ENCODE peak calls at places on chromosomes 7 and 10, in seven cellular contexts. T is Peyer's patch, S is osteoblast, Z is PC-3, O is endodermal cell, L is tibial artery, C is esophagus muscularis mucosa. U is an unnamed sample. For H3K27me3, the result is how much of the 10 kb centered on the place peaks cover.

GRCh38 chr10:77756319-77757232 is 119.0 kb upstream of the KCNMA1 start:
- DNase-seq in S (peak), O (peak), Z (peak), T (no peak), L (no peak), C (no peak), U (no peak)

GRCh38 chr7:112462236-112462635 is 12.0 kb downstream of the IFRD1 start:
- DNase-seq in L (peak), C (no peak), Z (peak), O (no peak), T (no peak), S (no peak), U (no peak)

GRCh38 chr7:128738570-128739047 is 550 bp upstream of the CALU start:
- DNase-seq in Z (no peak), L (peak), S (no peak), T (no peak), O (no peak), C (no peak), U (no peak)

GRCh38 chr7:106417273-106417902 is 132.6 kb upstream of the NAMPT start:
- DNase-seq in Z (peak), S (no peak), O (no peak), C (no peak), T (no peak), L (no peak), U (no peak)

GRCh38 chr10:3062502-3063186 is 4.7 kb upstream of the PFKP start:
- DNase-seq in S (no peak), T (no peak), C (no peak), L (no peak), O (no peak), Z (no peak), U (no peak)

GRCh38 chr10:97689637-97690036 is 2.6 kb upstream of the AVPI1 start:
- DNase-seq in L (peak), T (no peak), S (peak), O (no peak), Z (peak), C (no peak), U (no peak)

GRCh38 chr7:19932549-19933249 is 159.3 kb upstream of the TMEM196 start:
- DNase-seq in Z (no peak), S (no peak), T (no peak), L (no peak), C (no peak), O (no peak), U (no peak)

GRCh38 chr7:122217125-122217524 is 73.1 kb upstream of the AASS start:
- DNase-seq in O (no peak), T (no peak), S (no peak), L (no peak), C (no peak), Z (peak), U (no peak)

GRCh38 chr7:94540428-94540827 is 30.8 kb downstream of the CASD1 start:
- DNase-seq in T (no peak), C (no peak), Z (no peak), S (no peak), L (no peak), O (no peak), U (no peak)

GRCh38 chr10:55628260-55628701 is 732.8 kb downstream of the ZWINT start:
- DNase-seq in C (no peak), T (no peak), L (no peak), Z (no peak), S (no peak), O (peak), U (no peak)
- H3K4me3 ChIP-seq in C (peak), T (no peak), L (no peak), Z (no peak), S (no peak), O (no peak), U (no peak)

DNA sequence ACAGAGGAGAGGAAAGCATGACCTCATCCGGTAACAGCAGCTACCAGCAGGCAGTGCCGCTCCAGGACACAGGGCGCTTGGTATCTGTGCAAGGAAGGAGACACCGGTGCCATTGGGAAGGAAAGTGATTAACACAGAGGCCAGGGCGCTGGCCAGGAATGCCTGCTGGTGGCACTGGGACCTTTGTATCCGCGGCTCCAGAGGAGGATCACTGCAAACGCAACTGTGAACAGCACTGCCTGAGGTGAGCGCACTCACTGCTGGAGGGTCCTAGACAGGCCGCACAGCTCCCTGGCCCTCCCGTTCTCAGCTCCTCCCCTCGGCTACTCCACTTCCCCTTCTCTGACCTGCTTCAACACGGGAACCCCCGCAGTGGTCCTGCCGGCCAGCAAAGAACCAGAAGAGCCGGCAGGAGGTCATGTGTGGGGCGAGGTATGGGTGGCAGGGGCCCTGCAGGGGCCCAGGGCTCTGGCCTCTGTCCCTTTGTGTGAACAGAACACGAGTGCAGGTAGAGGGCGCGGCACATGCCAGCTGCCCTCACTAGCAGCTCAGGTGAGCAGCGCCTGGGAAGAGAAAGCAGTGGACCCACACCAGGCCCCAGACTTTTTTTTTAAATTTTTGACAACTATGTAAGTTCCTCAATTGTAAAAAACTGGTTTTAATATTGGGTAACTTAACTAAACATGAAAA is 107.6 kb downstream of the VIPR2 start:
- DNase-seq in Z (no peak), T (peak), S (no peak), O (peak), C (peak), L (peak), U (no peak)
- TF ChIP-seq CTCF in Z (no peak), T (no peak), S (no peak), O (no peak), C (no peak), L (no peak), U (no peak)

GRCh38 chr10:100658269-100658668 is 87.1 kb upstream of the PAX2 start:
- DNase-seq in C (no peak), T (no peak), Z (no peak), O (no peak), S (peak), L (no peak), U (no peak)
- H3K27me3 ChIP-seq in C (half or more), T (under half), Z (half or more), O (half or more), S (half or more), L (under half), U (under half)

DNA sequence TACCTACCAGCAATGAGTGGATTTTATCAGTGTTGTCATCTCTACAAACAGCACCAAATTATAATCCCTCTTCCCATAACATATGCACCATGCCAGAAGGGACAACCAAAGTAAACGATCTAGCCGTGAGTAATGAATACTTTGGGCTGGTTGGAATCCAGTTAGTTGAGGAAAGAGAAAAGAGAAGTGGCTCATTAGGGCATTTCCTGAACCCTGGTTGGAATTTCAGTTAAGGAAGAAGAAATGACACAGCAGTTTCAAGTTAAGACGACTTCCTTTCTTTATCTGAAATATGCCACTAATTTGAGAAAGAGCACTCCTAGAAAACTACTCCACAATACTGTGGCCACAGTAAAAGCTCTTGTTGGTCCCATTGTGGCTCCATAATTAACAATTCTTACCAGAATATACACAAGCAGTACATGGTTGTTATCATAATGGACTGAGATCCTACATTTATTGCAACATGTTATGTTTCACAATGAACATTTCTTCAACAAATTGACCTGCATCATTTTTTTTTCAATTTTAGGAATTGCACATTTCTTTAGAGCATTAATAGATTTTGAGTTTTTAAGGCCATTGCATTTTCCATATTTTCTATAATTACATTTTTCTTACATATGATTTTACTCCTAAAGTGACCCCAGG is at the start of gene TFEC:
- DNase-seq in C (no peak), L (no peak), O (no peak), S (no peak), T (no peak), Z (peak), U (no peak)
- H3K4me3 ChIP-seq in C (peak), L (peak), O (no peak), S (no peak), T (no peak), Z (no peak), U (no peak)